ENCODE peak calls at places on chromosomes 4 and X, in five cellular contexts. One of them, this sample, is unnamed.

GRCh38 chr4:106898621-106899230 is 137.4 kb downstream of the DKK2 start:
- DNase-seq in WTC11: peak
- DNase-seq in colonic mucosa: peak
- DNase-seq in Kasumi-1: peak
- DNase-seq in kidney tubule cell: peak
- DNase-seq in this sample: peak

GRCh38 chr4:38489924-38490639 is 173.9 kb upstream of the KLF3 start:
- DNase-seq in colonic mucosa: peak
- DNase-seq in WTC11: no peak
- DNase-seq in Kasumi-1: no peak
- DNase-seq in kidney tubule cell: peak
- DNase-seq in this sample: no peak

GRCh38 chr4:23269583-23269982 is 576.8 kb downstream of the GBA3 start:
- DNase-seq in Kasumi-1: no peak
- DNase-seq in WTC11: no peak
- DNase-seq in kidney tubule cell: no peak
- DNase-seq in colonic mucosa: no peak
- DNase-seq in this sample: no peak

GRCh38 chrX:39507034-39507433 is 590.7 kb downstream of the BCOR start:
- DNase-seq in kidney tubule cell: no peak
- DNase-seq in Kasumi-1: no peak
- DNase-seq in colonic mucosa: no peak
- DNase-seq in WTC11: no peak
- DNase-seq in this sample: no peak

GRCh38 chr4:2085496-2085901 is 26.4 kb downstream of the NAT8L start:
- DNase-seq in Kasumi-1: no peak
- DNase-seq in kidney tubule cell: no peak
- DNase-seq in WTC11: no peak
- DNase-seq in colonic mucosa: peak
- DNase-seq in this sample: no peak

GRCh38 chr4:108114503-108114902 is 54.2 kb downstream of the LEF1 start:
- DNase-seq in kidney tubule cell: no peak
- DNase-seq in colonic mucosa: no peak
- DNase-seq in WTC11: no peak
- DNase-seq in Kasumi-1: peak
- DNase-seq in this sample: no peak

GRCh38 chrX:129759576-129760061 is 20.1 kb upstream of the SASH3 start:
- DNase-seq in Kasumi-1: no peak
- DNase-seq in WTC11: no peak
- DNase-seq in kidney tubule cell: peak
- DNase-seq in colonic mucosa: no peak
- DNase-seq in this sample: no peak

GRCh38 chr4:118749347-118749988 is 64.3 kb downstream of the METTL14 start:
- DNase-seq in kidney tubule cell: no peak
- DNase-seq in colonic mucosa: no peak
- DNase-seq in WTC11: no peak
- DNase-seq in Kasumi-1: no peak
- DNase-seq in this sample: no peak

GRCh38 chr4:53532521-53532920 is 58.8 kb downstream of the LNX1 start:
- DNase-seq in colonic mucosa: no peak
- DNase-seq in WTC11: no peak
- DNase-seq in Kasumi-1: no peak
- DNase-seq in kidney tubule cell: no peak
- DNase-seq in this sample: no peak

This sample was measured in NCI-H1048.